ENCODE peak calls at places on chromosome 1, in four cellular contexts. T is HCT116, B is K562, H is SK-N-SH. Z is an unnamed sample.

GRCh38 chr1:59484090-59484489 is 187.2 kb downstream of the FGGY start:
- DNase-seq in H (no peak), T (peak; percentile 41), B (no peak), Z (no peak)

GRCh38 chr1:201026746-201027145 is 3.2 kb upstream of the KIF21B start:
- DNase-seq in H (no peak), B (no peak), T (no peak), Z (no peak)

GRCh38 chr1:238558156-238558555 is 667.4 kb upstream of the ZP4 start:
- DNase-seq in B (no peak), H (no peak), T (no peak), Z (no peak)

GRCh38 chr1:244395965-244396364 is 55.7 kb downstream of the ADSS2 start:
- DNase-seq in H (no peak), B (no peak), T (no peak), Z (no peak)

GRCh38 chr1:246827396-246827795 is 103.2 kb downstream of the SCCPDH start:
- DNase-seq in H (no peak), B (no peak), T (no peak), Z (peak; percentile 46)

GRCh38 chr1:30778156-30778978 is 20.8 kb upstream of the LAPTM5 start:
- DNase-seq in H (peak; percentile 84), B (peak; percentile 97), T (no peak), Z (no peak)

GRCh38 chr1:162458206-162458605 is 39.4 kb upstream of the UHMK1 start:
- DNase-seq in H (no peak), B (no peak), T (no peak), Z (no peak)

GRCh38 chr1:35062518-35063196 is 16.5 kb upstream of the ZMYM1 start:
- DNase-seq in B (no peak), T (no peak), H (peak; percentile 74), Z (no peak)

GRCh38 chr1:200354243-200354642 is 55.6 kb downstream of the ZNF281 start:
- DNase-seq in B (no peak), H (no peak), T (no peak), Z (no peak)

DNA sequence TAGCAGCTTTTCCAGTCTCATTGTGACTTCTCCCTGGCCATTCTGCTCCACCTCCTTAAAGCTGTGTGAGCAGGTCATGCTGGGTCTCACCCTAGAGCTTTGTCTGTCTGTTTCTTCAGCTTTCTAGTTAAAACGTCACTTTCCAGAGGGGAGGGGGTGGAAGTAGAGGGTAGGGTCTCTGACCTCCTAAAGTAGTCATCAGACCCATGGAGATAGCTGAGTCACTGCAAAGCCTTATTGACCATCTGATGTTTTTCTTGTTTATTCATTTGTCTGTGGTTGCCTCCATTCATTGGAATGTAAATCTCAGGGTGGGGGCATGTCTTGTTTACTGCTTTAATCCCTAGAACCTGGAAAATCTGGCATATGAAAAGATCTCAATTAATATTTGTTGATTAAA is 52.7 kb downstream of the ELF3 start:
- DNase-seq in B (peak; percentile 56), H (no peak), T (no peak), Z (peak; percentile 68)
- TF ChIP-seq ZBTB33 in B (no peak), H (no peak), T (no peak), Z (no peak)

GRCh38 chr1:24302209-24302611 is 16.9 kb upstream of the GRHL3 start:
- DNase-seq in B (no peak), T (no peak), H (no peak), Z (no peak)

GRCh38 chr1:24299901-24300300 is 19.3 kb upstream of the GRHL3 start:
- DNase-seq in T (no peak), B (no peak), H (no peak), Z (no peak)

GRCh38 chr1:24298606-24299005 is 20.6 kb upstream of the GRHL3 start:
- DNase-seq in T (no peak), H (no peak), B (no peak), Z (no peak)

GRCh38 chr1:24301395-24302175 is 17.6 kb upstream of the GRHL3 start:
- DNase-seq in H (no peak), B (no peak), T (no peak), Z (no peak)

GRCh38 chr1:24300971-24301370 is 18.2 kb upstream of the GRHL3 start:
- DNase-seq in T (no peak), H (no peak), B (no peak), Z (no peak)
- H3K4me2 ChIP-seq in T (no peak overlapping the region), H (no peak overlapping the region), B (no peak overlapping the region), Z (no peak overlapping the region)

GRCh38 chr1:37890378-37891014 is 31.1 kb upstream of the MTF1 start:
- DNase-seq in B (peak; percentile 50), T (peak; percentile 23), H (peak; percentile 56), Z (peak; percentile 75)

GRCh38 chr1:37892151-37893047 is 33.0 kb upstream of the MTF1 start:
- DNase-seq in T (no peak), B (no peak), H (no peak), Z (no peak)

GRCh38 chr1:37884145-37884544 is 24.8 kb upstream of the MTF1 start:
- DNase-seq in B (no peak), H (no peak), T (no peak), Z (no peak)

GRCh38 chr1:37887986-37888700 is 28.8 kb upstream of the MTF1 start:
- DNase-seq in T (no peak), B (no peak), H (no peak), Z (no peak)
- TF ChIP-seq ZBTB33 in T (no peak), B (no peak), H (no peak), Z (no peak)

DNA sequence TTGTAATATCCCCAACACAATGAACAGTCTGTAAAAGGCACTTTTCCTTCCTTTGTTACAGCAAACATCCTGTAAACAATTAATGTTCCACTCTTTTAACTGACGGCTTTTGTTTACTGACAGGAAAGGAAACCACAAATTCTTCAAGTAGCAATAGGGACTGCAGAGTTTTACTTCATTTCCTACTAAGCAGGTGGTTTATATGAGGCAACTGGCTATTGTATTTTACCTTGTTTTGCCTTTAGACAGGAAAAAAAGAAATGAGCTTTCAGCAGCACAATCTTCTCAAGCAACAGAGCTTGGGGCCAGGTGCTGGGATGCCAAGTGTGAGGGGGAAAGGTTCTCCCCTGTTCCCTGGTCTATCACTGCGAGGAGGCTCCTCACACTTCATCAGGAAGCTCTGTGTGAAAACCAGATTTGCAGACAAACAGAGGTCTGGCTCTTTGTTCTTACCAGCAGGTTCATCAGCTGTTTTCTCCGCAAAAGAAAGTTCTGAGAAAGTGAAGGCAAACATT is 51.2 kb downstream of the SIPA1L2 start:
- DNase-seq in T (no peak), B (no peak), H (no peak), Z (no peak)
- H3K4me2 ChIP-seq in T (no peak overlapping the region), B (no peak overlapping the region), H (no peak overlapping the region), Z (no peak overlapping the region)